ENCODE peak calls at places on chromosomes 12 and 14, in seven cellular contexts. Z is WERI-Rb-1, G is right lobe of liver, O is fibroblast of mammary gland, C is AG04450, F is ovary, H is progenitor cell of endocrine pancreas. N is an unnamed sample.

GRCh38 chr12:89863968-89864367 is 155.3 kb upstream of the ATP2B1 start:
- DNase-seq in F (no peak), H (no peak), O (no peak), Z (no peak), G (no peak), C (no peak), N (no peak)

GRCh38 chr12:85955127-85955526 is 81.0 kb downstream of the NTS start:
- DNase-seq in G (no peak), H (no peak), O (peak; percentile 4), F (no peak), C (no peak), Z (no peak), N (no peak)

GRCh38 chr12:67456281-67456918 is 187.2 kb downstream of the CAND1 start:
- DNase-seq in C (peak; percentile 80), H (no peak), G (no peak), Z (peak; percentile 56), F (peak; percentile 64), O (peak; percentile 96), N (no peak)

GRCh38 chr12:124499873-124500231 is 67.6 kb downstream of the NCOR2 start:
- DNase-seq in H (no peak), F (no peak), C (no peak), G (no peak), O (no peak), Z (no peak), N (no peak)

GRCh38 chr12:452667-453210 is 7.0 kb upstream of the B4GALNT3 start:
- DNase-seq in O (no peak), H (no peak), F (no peak), Z (peak; percentile 47), C (no peak), G (no peak), N (peak; percentile 23)

GRCh38 chr12:116954700-116955381 is 44.1 kb downstream of the FBXW8 start:
- DNase-seq in H (no peak), F (peak; percentile 80), G (peak; percentile 69), Z (no peak), O (no peak), C (no peak), N (no peak)

GRCh38 chr12:88298761-88299242 is 156.7 kb downstream of the TMTC3 start:
- DNase-seq in H (no peak), C (no peak), Z (no peak), F (no peak), G (no peak), O (peak; percentile 77), N (no peak)

GRCh38 chr12:121793501-121793835 is at the start of gene RHOF:
- DNase-seq in C (no peak), G (no peak), F (peak; percentile 63), O (no peak), Z (no peak), H (no peak), N (no peak)

GRCh38 chr14:83909507-83909906 is 1620.4 kb upstream of the FLRT2 start:
- DNase-seq in G (no peak), H (no peak), Z (no peak), C (no peak), F (no peak), O (peak; percentile 19), N (no peak)

GRCh38 chr12:1222858-1223644 is 232.0 kb downstream of the ERC1 start:
- DNase-seq in G (no peak), H (no peak), O (no peak), Z (no peak), C (no peak), F (no peak), N (no peak)

GRCh38 chr14:43697003-43697402 is 810.1 kb downstream of the FSCB start:
- DNase-seq in G (no peak), H (no peak), O (no peak), Z (no peak), F (no peak), C (no peak), N (no peak)

GRCh38 chr12:132178314-132178713 is 34.1 kb downstream of the NOC4L start:
- DNase-seq in F (no peak), H (no peak), O (no peak), G (no peak), C (no peak), Z (no peak), N (no peak)

GRCh38 chr12:69633061-69633460 is 22.4 kb upstream of the LRRC10 start:
- DNase-seq in F (no peak), O (peak; percentile 10), G (no peak), H (no peak), C (no peak), Z (no peak), N (no peak)
- TF ChIP-seq CTCF in F (no peak), O (peak; percentile 38), G (no peak), H (no peak), C (peak; percentile 11), Z (peak; percentile 44), N (no peak)

DNA sequence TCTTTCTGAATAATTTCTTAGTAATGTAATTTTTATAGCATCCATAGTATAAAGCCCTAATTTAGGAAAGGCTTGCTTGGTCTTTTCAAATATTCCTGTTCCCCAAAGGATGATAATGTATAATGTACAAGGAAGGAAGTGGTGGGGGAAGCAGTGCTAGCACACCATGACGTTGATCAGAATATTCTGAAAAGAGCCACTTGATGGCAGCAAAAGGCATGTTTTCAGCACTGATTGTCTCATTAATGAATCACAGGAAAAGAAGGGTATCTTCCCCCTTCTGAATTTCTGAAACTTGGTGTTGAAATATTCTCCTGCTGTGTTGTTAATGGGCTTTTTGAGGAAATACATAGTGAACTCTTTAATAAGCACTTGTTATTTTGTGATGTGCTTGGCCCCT is 121.9 kb downstream of the TMEM117 start:
- DNase-seq in F (no peak), G (no peak), C (peak; percentile 15), Z (peak; percentile 22), O (peak; percentile 71), H (no peak), N (no peak)
- TF ChIP-seq CTCF in F (no peak), G (peak; percentile 54), C (peak; percentile 59), Z (peak; percentile 48), O (peak; percentile 59), H (peak; percentile 64), N (peak; percentile 13)

DNA sequence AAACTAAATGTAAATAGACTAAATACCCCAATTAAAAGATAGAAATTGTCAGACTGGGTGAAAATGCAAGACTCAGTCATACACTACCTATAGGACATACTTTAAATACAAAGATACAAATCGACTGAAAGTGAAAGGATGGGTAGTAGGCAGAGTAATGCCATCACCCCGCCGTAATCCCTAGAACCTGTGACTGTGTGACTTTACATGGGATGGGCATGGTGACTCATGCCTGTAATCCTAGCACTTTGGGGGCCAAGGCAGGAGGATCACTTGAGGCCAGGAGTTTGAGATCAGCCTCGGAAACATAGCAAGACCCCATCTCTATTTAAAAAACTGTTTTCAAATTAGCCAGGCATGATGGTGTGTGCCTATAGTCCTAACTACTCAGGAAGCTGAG is 2.6 kb upstream of the EVL start:
- DNase-seq in F (no peak), G (no peak), Z (no peak), C (no peak), O (no peak), H (no peak), N (no peak)
- TF ChIP-seq CTCF in F (no peak), G (no peak), Z (no peak), C (no peak), O (no peak), H (no peak), N (no peak)

DNA sequence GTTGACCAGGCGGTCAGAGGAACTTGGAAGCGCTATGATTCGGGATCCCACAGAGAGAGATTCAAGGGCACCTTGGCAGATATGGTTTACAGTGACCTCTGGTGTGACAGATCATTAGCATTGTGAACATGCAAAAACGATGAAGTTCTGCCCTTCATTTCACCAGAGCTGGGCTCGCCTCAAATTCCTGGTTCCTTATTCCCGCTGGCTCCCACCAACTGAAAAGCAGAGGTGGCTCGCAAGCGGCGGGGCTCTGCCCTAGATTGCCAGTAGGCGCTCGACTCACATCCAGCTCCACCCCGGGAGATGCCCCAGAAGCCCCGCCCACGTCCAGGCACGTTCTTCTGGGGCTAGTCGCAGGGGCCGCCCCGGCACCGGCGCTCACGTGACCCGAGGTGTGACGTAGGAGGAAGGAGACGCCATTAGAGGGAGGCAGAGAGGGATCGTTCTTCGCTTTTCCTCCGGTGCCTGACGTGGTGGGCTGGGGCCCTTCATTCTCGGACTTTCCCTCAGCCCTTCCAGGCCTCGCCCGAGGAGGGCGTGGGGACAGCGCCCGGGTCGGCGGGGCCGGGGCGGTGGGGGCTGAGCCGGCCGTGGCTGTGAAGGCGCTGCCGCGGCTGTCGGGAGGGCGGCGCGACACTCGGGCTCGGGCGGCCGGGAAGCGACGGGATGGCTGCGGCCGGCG is at the start of gene RAB21:
- DNase-seq in O (peak; percentile 95), F (peak; percentile 98), H (peak; percentile 95), G (peak; percentile 99), C (peak; percentile 88), Z (peak; percentile 98), N (peak; percentile 97)
- TF ChIP-seq CTCF in O (peak; percentile 21), F (peak; percentile 55), H (peak; percentile 36), G (peak; percentile 37), C (peak; percentile 34), Z (peak; percentile 16), N (peak; percentile 22)

DNA sequence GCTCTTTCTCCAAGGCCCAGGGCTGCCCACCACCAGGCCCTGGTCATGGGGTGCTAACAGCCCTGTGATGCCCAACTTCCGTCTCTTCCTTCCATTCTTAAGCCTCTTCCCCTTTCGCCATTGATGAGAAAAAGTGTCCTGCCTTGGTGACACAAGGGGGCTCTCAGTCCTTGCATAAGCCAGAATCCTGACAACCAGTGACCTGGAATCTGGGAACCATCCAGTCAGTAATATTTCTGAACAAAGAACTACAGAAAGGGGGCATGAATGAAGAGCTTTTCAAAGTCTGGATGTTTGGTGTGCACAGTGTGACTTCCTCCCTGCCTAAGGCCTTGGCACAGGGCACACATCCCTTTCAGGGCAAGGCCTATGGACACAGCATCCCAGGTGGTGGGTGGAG is 49.7 kb upstream of the GPATCH2L start:
- DNase-seq in G (no peak), C (no peak), O (no peak), Z (no peak), H (no peak), F (no peak), N (no peak)
- TF ChIP-seq CTCF in G (no peak), C (no peak), O (no peak), Z (peak; percentile 44), H (no peak), F (no peak), N (no peak)

N was measured in natural killer cell.